ENCODE peak calls at places on chromosomes 7 and 10, in nine cellular contexts. One of them, this sample, is unnamed.

GRCh38 chr7:17274551-17275245 is 23.8 kb upstream of the AHR start:
- DNase-seq in fibroblast of pulmonary artery: peak; percentile 78
- DNase-seq in tibial nerve: no peak
- DNase-seq in right atrium auricular region: no peak
- DNase-seq in ascending aorta: no peak
- DNase-seq in left ventricle myocardium inferior: no peak
- DNase-seq in mesothelial cell of epicardium: no peak
- DNase-seq in tibial artery: no peak
- DNase-seq in B cell: no peak
- DNase-seq in this sample: no peak

GRCh38 chr10:99993994-99994689 is 15.6 kb downstream of the DNMBP start:
- DNase-seq in fibroblast of pulmonary artery: peak; percentile 93
- DNase-seq in tibial nerve: peak; percentile 30
- DNase-seq in right atrium auricular region: peak; percentile 77
- DNase-seq in ascending aorta: peak; percentile 84
- DNase-seq in left ventricle myocardium inferior: peak; percentile 25
- DNase-seq in mesothelial cell of epicardium: no peak
- DNase-seq in tibial artery: peak; percentile 76
- DNase-seq in B cell: peak; percentile 72
- DNase-seq in this sample: no peak

GRCh38 chr10:90181251-90181691 is 479.9 kb downstream of the KIF20B start:
- DNase-seq in fibroblast of pulmonary artery: peak; percentile 26
- DNase-seq in tibial nerve: no peak
- DNase-seq in right atrium auricular region: no peak
- DNase-seq in ascending aorta: no peak
- DNase-seq in left ventricle myocardium inferior: no peak
- DNase-seq in mesothelial cell of epicardium: no peak
- DNase-seq in tibial artery: no peak
- DNase-seq in B cell: no peak
- DNase-seq in this sample: no peak

GRCh38 chr7:117283371-117283770 is 39.5 kb downstream of the WNT2 start:
- DNase-seq in fibroblast of pulmonary artery: peak; percentile 46
- DNase-seq in tibial nerve: no peak
- DNase-seq in right atrium auricular region: no peak
- DNase-seq in ascending aorta: no peak
- DNase-seq in left ventricle myocardium inferior: no peak
- DNase-seq in mesothelial cell of epicardium: no peak
- DNase-seq in tibial artery: no peak
- DNase-seq in B cell: no peak
- DNase-seq in this sample: no peak

GRCh38 chr7:47255441-47255840 is 326.5 kb downstream of the TNS3 start:
- DNase-seq in fibroblast of pulmonary artery: no peak
- DNase-seq in tibial nerve: no peak
- DNase-seq in right atrium auricular region: no peak
- DNase-seq in ascending aorta: no peak
- DNase-seq in left ventricle myocardium inferior: no peak
- DNase-seq in mesothelial cell of epicardium: no peak
- DNase-seq in tibial artery: no peak
- DNase-seq in B cell: no peak
- DNase-seq in this sample: no peak

GRCh38 chr7:49911906-49912305 is 138.5 kb downstream of the VWC2 start:
- DNase-seq in fibroblast of pulmonary artery: no peak
- DNase-seq in tibial nerve: no peak
- DNase-seq in right atrium auricular region: no peak
- DNase-seq in ascending aorta: no peak
- DNase-seq in left ventricle myocardium inferior: no peak
- DNase-seq in mesothelial cell of epicardium: no peak
- DNase-seq in tibial artery: no peak
- DNase-seq in B cell: no peak
- DNase-seq in this sample: no peak

GRCh38 chr10:48626986-48627731 is 22.3 kb upstream of the ARHGAP22 start:
- DNase-seq in fibroblast of pulmonary artery: no peak
- DNase-seq in tibial nerve: no peak
- DNase-seq in right atrium auricular region: no peak
- DNase-seq in ascending aorta: no peak
- DNase-seq in left ventricle myocardium inferior: no peak
- DNase-seq in mesothelial cell of epicardium: no peak
- DNase-seq in tibial artery: no peak
- DNase-seq in B cell: no peak
- DNase-seq in this sample: no peak

GRCh38 chr10:91587710-91588638 is 44.9 kb downstream of the PPP1R3C start:
- DNase-seq in fibroblast of pulmonary artery: peak; percentile 79
- DNase-seq in tibial nerve: no peak
- DNase-seq in right atrium auricular region: no peak
- DNase-seq in ascending aorta: no peak
- DNase-seq in left ventricle myocardium inferior: no peak
- DNase-seq in mesothelial cell of epicardium: no peak
- DNase-seq in tibial artery: no peak
- DNase-seq in B cell: no peak
- DNase-seq in this sample: no peak

GRCh38 chr10:52258791-52259427 is 55.2 kb upstream of the DKK1 start:
- DNase-seq in fibroblast of pulmonary artery: no peak
- DNase-seq in tibial nerve: no peak
- DNase-seq in right atrium auricular region: no peak
- DNase-seq in ascending aorta: no peak
- DNase-seq in left ventricle myocardium inferior: no peak
- DNase-seq in mesothelial cell of epicardium: no peak
- DNase-seq in tibial artery: no peak
- DNase-seq in B cell: no peak
- DNase-seq in this sample: no peak

GRCh38 chr10:34124522-34125035 is 690.5 kb downstream of the PARD3 start:
- DNase-seq in fibroblast of pulmonary artery: peak; percentile 57
- DNase-seq in tibial nerve: no peak
- DNase-seq in right atrium auricular region: no peak
- DNase-seq in ascending aorta: no peak
- DNase-seq in left ventricle myocardium inferior: no peak
- DNase-seq in mesothelial cell of epicardium: no peak
- DNase-seq in tibial artery: no peak
- DNase-seq in B cell: no peak
- DNase-seq in this sample: no peak

GRCh38 chr10:52314007-52314821 is at the start of gene DKK1:
- DNase-seq in fibroblast of pulmonary artery: peak; percentile 84
- DNase-seq in tibial nerve: peak; percentile 45
- DNase-seq in right atrium auricular region: peak; percentile 62
- DNase-seq in ascending aorta: peak; percentile 75
- DNase-seq in left ventricle myocardium inferior: peak; percentile 41
- DNase-seq in mesothelial cell of epicardium: peak; percentile 72
- DNase-seq in tibial artery: peak; percentile 72
- DNase-seq in B cell: peak; percentile 57
- DNase-seq in this sample: peak; percentile 82

GRCh38 chr10:7960108-7960507 is 94.4 kb upstream of the GATA3 start:
- DNase-seq in fibroblast of pulmonary artery: no peak
- DNase-seq in tibial nerve: no peak
- DNase-seq in right atrium auricular region: no peak
- DNase-seq in ascending aorta: no peak
- DNase-seq in left ventricle myocardium inferior: no peak
- DNase-seq in mesothelial cell of epicardium: no peak
- DNase-seq in tibial artery: no peak
- DNase-seq in B cell: no peak
- DNase-seq in this sample: no peak

GRCh38 chr7:35036361-35037171 is 719 bp downstream of the DPY19L1 start:
- DNase-seq in fibroblast of pulmonary artery: peak; percentile 68
- DNase-seq in tibial nerve: peak; percentile 17
- DNase-seq in right atrium auricular region: peak; percentile 70
- DNase-seq in ascending aorta: peak; percentile 76
- DNase-seq in left ventricle myocardium inferior: peak; percentile 62
- DNase-seq in mesothelial cell of epicardium: peak; percentile 58
- DNase-seq in tibial artery: peak; percentile 81
- DNase-seq in B cell: peak; percentile 24
- DNase-seq in this sample: peak; percentile 73

GRCh38 chr10:87782721-87783120 is 35.3 kb downstream of the ATAD1 start:
- DNase-seq in fibroblast of pulmonary artery: no peak
- DNase-seq in tibial nerve: no peak
- DNase-seq in right atrium auricular region: no peak
- DNase-seq in ascending aorta: no peak
- DNase-seq in left ventricle myocardium inferior: no peak
- DNase-seq in mesothelial cell of epicardium: no peak
- DNase-seq in tibial artery: no peak
- DNase-seq in B cell: no peak
- DNase-seq in this sample: no peak

GRCh38 chr10:77603529-77603927 is 34.1 kb downstream of the KCNMA1 start:
- DNase-seq in fibroblast of pulmonary artery: no peak
- DNase-seq in tibial nerve: no peak
- DNase-seq in right atrium auricular region: no peak
- DNase-seq in ascending aorta: no peak
- DNase-seq in left ventricle myocardium inferior: no peak
- DNase-seq in mesothelial cell of epicardium: no peak
- DNase-seq in tibial artery: no peak
- DNase-seq in B cell: no peak
- DNase-seq in this sample: no peak

GRCh38 chr10:77604941-77605351 is 32.7 kb downstream of the KCNMA1 start:
- DNase-seq in fibroblast of pulmonary artery: no peak
- DNase-seq in tibial nerve: no peak
- DNase-seq in right atrium auricular region: no peak
- DNase-seq in ascending aorta: no peak
- DNase-seq in left ventricle myocardium inferior: no peak
- DNase-seq in mesothelial cell of epicardium: no peak
- DNase-seq in tibial artery: no peak
- DNase-seq in B cell: no peak
- DNase-seq in this sample: no peak

GRCh38 chr10:77606751-77607150 is 30.9 kb downstream of the KCNMA1 start:
- DNase-seq in fibroblast of pulmonary artery: no peak
- DNase-seq in tibial nerve: no peak
- DNase-seq in right atrium auricular region: no peak
- DNase-seq in ascending aorta: no peak
- DNase-seq in left ventricle myocardium inferior: no peak
- DNase-seq in mesothelial cell of epicardium: no peak
- DNase-seq in tibial artery: no peak
- DNase-seq in B cell: no peak
- DNase-seq in this sample: no peak

GRCh38 chr10:77604063-77604462 is 33.5 kb downstream of the KCNMA1 start:
- DNase-seq in fibroblast of pulmonary artery: no peak
- DNase-seq in tibial nerve: no peak
- DNase-seq in right atrium auricular region: no peak
- DNase-seq in ascending aorta: no peak
- DNase-seq in left ventricle myocardium inferior: no peak
- DNase-seq in mesothelial cell of epicardium: no peak
- DNase-seq in tibial artery: no peak
- DNase-seq in B cell: no peak
- DNase-seq in this sample: no peak

DNA sequence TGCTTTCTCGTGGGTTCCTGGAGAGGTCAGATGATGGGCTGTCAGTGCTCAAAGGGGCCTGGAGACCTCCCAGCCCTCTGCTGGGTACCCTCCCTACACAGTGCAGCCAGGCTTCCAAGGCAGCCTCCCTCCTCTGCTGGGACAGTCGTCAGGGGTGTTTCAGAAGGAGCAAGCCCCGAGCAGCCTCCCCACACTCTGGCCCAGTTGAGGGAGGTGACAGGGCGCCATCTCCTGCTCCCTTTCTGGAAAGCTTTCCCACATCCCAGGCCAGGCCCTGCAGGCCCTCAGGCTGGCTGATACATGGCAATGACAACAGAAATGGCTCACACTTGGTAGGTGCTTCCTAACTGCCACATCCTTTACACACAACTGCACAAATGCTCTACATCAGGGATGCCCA is 32.1 kb downstream of the KCNMA1 start:
- DNase-seq in fibroblast of pulmonary artery: no peak
- DNase-seq in tibial nerve: no peak
- DNase-seq in right atrium auricular region: no peak
- DNase-seq in ascending aorta: no peak
- DNase-seq in left ventricle myocardium inferior: no peak
- DNase-seq in mesothelial cell of epicardium: no peak
- DNase-seq in tibial artery: no peak
- DNase-seq in B cell: no peak
- DNase-seq in this sample: no peak
- TF ChIP-seq CTCF in fibroblast of pulmonary artery: no peak
- TF ChIP-seq CTCF in tibial nerve: no peak
- TF ChIP-seq CTCF in right atrium auricular region: no peak
- TF ChIP-seq CTCF in ascending aorta: no peak
- TF ChIP-seq CTCF in left ventricle myocardium inferior: no peak
- TF ChIP-seq CTCF in mesothelial cell of epicardium: no peak
- TF ChIP-seq CTCF in tibial artery: no peak
- TF ChIP-seq CTCF in B cell: no peak
- TF ChIP-seq CTCF in this sample: no peak

GRCh38 chr7:39651262-39651661 is 27.9 kb downstream of the RALA start:
- DNase-seq in fibroblast of pulmonary artery: peak; percentile 56
- DNase-seq in tibial nerve: no peak
- DNase-seq in right atrium auricular region: no peak
- DNase-seq in ascending aorta: no peak
- DNase-seq in left ventricle myocardium inferior: no peak
- DNase-seq in mesothelial cell of epicardium: no peak
- DNase-seq in tibial artery: no peak
- DNase-seq in B cell: no peak
- DNase-seq in this sample: no peak
- TF ChIP-seq CTCF in fibroblast of pulmonary artery: no peak
- TF ChIP-seq CTCF in tibial nerve: no peak
- TF ChIP-seq CTCF in right atrium auricular region: no peak
- TF ChIP-seq CTCF in ascending aorta: no peak
- TF ChIP-seq CTCF in left ventricle myocardium inferior: no peak
- TF ChIP-seq CTCF in mesothelial cell of epicardium: no peak
- TF ChIP-seq CTCF in tibial artery: no peak
- TF ChIP-seq CTCF in B cell: no peak
- TF ChIP-seq CTCF in this sample: no peak

GRCh38 chr7:2008101-2008935 is 224.4 kb downstream of the MAD1L1 start:
- DNase-seq in fibroblast of pulmonary artery: no peak
- DNase-seq in tibial nerve: no peak
- DNase-seq in right atrium auricular region: no peak
- DNase-seq in ascending aorta: peak; percentile 44
- DNase-seq in left ventricle myocardium inferior: peak; percentile 15
- DNase-seq in mesothelial cell of epicardium: no peak
- DNase-seq in tibial artery: peak; percentile 55
- DNase-seq in B cell: peak; percentile 32
- DNase-seq in this sample: peak; percentile 59
- TF ChIP-seq CTCF in fibroblast of pulmonary artery: no peak
- TF ChIP-seq CTCF in tibial nerve: no peak
- TF ChIP-seq CTCF in right atrium auricular region: no peak
- TF ChIP-seq CTCF in ascending aorta: no peak
- TF ChIP-seq CTCF in left ventricle myocardium inferior: no peak
- TF ChIP-seq CTCF in mesothelial cell of epicardium: no peak
- TF ChIP-seq CTCF in tibial artery: no peak
- TF ChIP-seq CTCF in B cell: no peak
- TF ChIP-seq CTCF in this sample: no peak

DNA sequence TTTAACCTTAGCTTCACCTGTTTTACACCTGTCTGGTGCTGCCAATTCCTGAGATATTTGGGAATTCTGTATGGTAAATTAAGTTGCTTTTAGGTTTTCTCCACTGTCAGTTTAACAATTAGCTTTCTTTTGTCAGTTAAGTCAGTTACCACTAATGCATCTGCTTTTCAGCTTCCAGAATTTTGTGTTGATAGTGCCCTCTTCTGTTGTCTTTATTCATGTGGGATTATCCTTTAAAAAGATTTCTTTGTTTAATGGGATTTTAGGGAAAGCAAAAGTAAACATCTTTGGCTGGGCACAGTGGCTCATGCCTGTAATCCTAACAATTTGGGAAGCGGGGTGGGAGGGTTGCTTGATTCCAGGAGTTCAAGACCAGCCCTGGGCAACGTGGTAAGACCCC is 8.1 kb downstream of the TFAM start:
- DNase-seq in fibroblast of pulmonary artery: peak; percentile 29
- DNase-seq in tibial nerve: no peak
- DNase-seq in right atrium auricular region: no peak
- DNase-seq in ascending aorta: no peak
- DNase-seq in left ventricle myocardium inferior: no peak
- DNase-seq in mesothelial cell of epicardium: no peak
- DNase-seq in tibial artery: no peak
- DNase-seq in B cell: no peak
- DNase-seq in this sample: no peak
- TF ChIP-seq CTCF in fibroblast of pulmonary artery: peak; percentile 20
- TF ChIP-seq CTCF in tibial nerve: no peak
- TF ChIP-seq CTCF in right atrium auricular region: no peak
- TF ChIP-seq CTCF in ascending aorta: no peak
- TF ChIP-seq CTCF in left ventricle myocardium inferior: no peak
- TF ChIP-seq CTCF in mesothelial cell of epicardium: no peak
- TF ChIP-seq CTCF in tibial artery: no peak
- TF ChIP-seq CTCF in B cell: no peak
- TF ChIP-seq CTCF in this sample: no peak

This sample was measured in type B pancreatic cell.